ENCODE peak calls at places on chromosome 4, in four cellular contexts. B is left cardiac atrium; U is stimulated activated CD4-positive, alpha-beta T cell treated with anti-CD3 and anti-CD28 coated beads, Interleukin-12 subunit alpha, Interleukin-12 subunit beta, amount 100 ng/mL, for 24 hours; M is amygdala. D is an unnamed sample.

GRCh38 chr4:95415346-95415771 is 133.4 kb downstream of the UNC5C start:
- DNase-seq in B (no peak), U (no peak), M (no peak), D (no peak)

GRCh38 chr4:76729991-76730390 is 168.0 kb downstream of the SOWAHB start:
- DNase-seq in B (no peak), U (no peak), M (no peak), D (no peak)

GRCh38 chr4:2080429-2081300 is 21.5 kb downstream of the NAT8L start:
- DNase-seq in B (no peak), U (no peak), M (no peak), D (no peak)

GRCh38 chr4:100075056-100075455 is 115.2 kb downstream of the DDIT4L start:
- DNase-seq in B (no peak), U (no peak), M (no peak), D (no peak)

GRCh38 chr4:169774466-169775445 is 17.0 kb upstream of the HPF1 start:
- DNase-seq in B (peak; percentile 32), U (peak; percentile 6), M (no peak), D (no peak)

GRCh38 chr4:151715881-151716280 is 44.9 kb downstream of the GATB start:
- DNase-seq in B (no peak), U (no peak), M (no peak), D (no peak)

GRCh38 chr4:3364634-3365314 is 72.0 kb downstream of the RGS12 start:
- DNase-seq in B (no peak), U (no peak), M (no peak), D (no peak)

GRCh38 chr4:24642941-24643628 is 58.7 kb upstream of the DHX15 start:
- DNase-seq in B (no peak), U (no peak), M (no peak), D (no peak)

GRCh38 chr4:186723207-186724047 is at the start of gene FAT1:
- DNase-seq in B (peak; percentile 78), U (no peak), M (no peak), D (peak; percentile 73)

GRCh38 chr4:80812145-80812544 is 218.4 kb upstream of the BMP3 start:
- DNase-seq in B (no peak), U (no peak), M (no peak), D (no peak)

GRCh38 chr4:41142946-41143720 is 71.2 kb downstream of the APBB2 start:
- DNase-seq in B (peak; percentile 46), U (no peak), M (no peak), D (peak; percentile 28)

GRCh38 chr4:139144161-139144859 is 32.7 kb downstream of the ELF2 start:
- DNase-seq in B (peak; percentile 60), U (no peak), M (no peak), D (peak; percentile 33)

GRCh38 chr4:178450614-178451013 is 1008.4 kb upstream of the AGA start:
- DNase-seq in B (no peak), U (no peak), M (no peak), D (no peak)

GRCh38 chr4:73213917-73214663 is 44.5 kb downstream of the ANKRD17 start:
- DNase-seq in B (no peak), U (no peak), M (no peak), D (no peak)

D was measured in left ventricle myocardium inferior.